ENCODE peak calls at places on chromosomes 4 and X, in four cellular contexts. X is HepG2, F is tibial nerve, U is ovary. K is an unnamed sample. For H3K4me1, the result is how much of the 10 kb centered on the place peaks cover.

GRCh38 chrX:38880460-38880859 is 79.2 kb downstream of the MID1IP1 start:
- DNase-seq in X (peak), F (no peak), U (no peak), K (no peak)

GRCh38 chr4:152109585-152110509 is 349.0 kb upstream of the GATB start:
- DNase-seq in X (no peak), F (no peak), U (no peak), K (no peak)

GRCh38 chrX:368811-369562 is 17.7 kb downstream of the PPP2R3B start:
- DNase-seq in X (no peak), F (no peak), U (no peak), K (no peak)

GRCh38 chrX:123171781-123172180 is 12.3 kb upstream of the GRIA3 start:
- DNase-seq in X (no peak), F (no peak), U (no peak), K (no peak)

GRCh38 chr4:5887361-5888221 is 5.3 kb downstream of the CRMP1 start:
- DNase-seq in X (no peak), F (no peak), U (no peak), K (no peak)

GRCh38 chrX:53558646-53559045 is 124.5 kb upstream of the HSD17B10 start:
- DNase-seq in X (no peak), F (no peak), U (no peak), K (no peak)

GRCh38 chr4:173281001-173281400 is 53.2 kb downstream of the HMGB2 start:
- DNase-seq in X (no peak), F (no peak), U (no peak), K (no peak)

GRCh38 chr4:8044699-8045098 is 105.0 kb upstream of the AFAP1 start:
- DNase-seq in X (no peak), F (no peak), U (no peak), K (no peak)

GRCh38 chr4:124121511-124121934 is 591.0 kb downstream of the ANKRD50 start:
- DNase-seq in X (peak), F (no peak), U (no peak), K (no peak)

GRCh38 chr4:79650794-79651431 is 242.9 kb upstream of the GK2 start:
- DNase-seq in X (no peak), F (no peak), U (no peak), K (no peak)

DNA sequence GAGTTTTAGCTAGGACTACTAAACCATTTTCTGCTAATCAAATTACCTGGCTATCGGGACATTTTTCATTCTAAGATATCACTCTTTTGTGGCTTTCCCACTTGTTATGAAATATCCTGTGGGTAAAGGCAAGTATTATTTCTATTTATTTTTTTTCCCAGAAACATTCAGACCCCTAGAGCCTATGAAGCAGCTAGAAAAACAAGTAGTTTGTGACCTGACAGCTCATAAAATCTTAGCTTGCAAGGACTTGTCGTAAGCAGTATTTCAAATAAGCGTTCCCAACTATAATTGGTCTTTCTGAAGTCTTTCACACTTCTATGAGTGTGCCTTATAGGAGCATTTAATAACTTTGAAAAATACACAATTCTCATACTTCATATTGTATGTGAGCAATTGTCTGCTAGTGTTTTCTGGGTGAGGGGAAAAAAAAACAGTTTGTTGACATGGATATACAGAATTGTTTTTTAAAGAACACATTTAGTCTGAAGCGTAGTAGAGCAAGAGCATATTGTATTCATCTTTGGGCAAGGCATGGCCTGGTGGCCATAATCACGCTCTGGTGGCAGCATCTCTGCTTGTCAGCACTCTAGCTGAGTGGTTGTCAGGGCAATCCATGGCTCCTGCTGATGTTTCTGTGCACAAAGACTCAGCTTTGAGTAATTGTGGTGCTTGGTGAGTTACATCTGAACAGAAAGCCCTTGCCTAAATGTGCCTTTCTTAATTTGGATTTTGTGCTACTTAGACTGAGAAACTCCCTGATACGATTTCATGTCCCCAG is 2.6 kb downstream of the MCUB start:
- DNase-seq in X (no peak), F (no peak), U (no peak), K (no peak)
- H3K4me1 ChIP-seq in X (under half), F (under half), U (under half), K (under half)

GRCh38 chr4:6910340-6910959 is 824 bp downstream of the TBC1D14 start:
- DNase-seq in X (no peak), F (no peak), U (no peak), K (no peak)
- TF ChIP-seq POLR2A in X (peak), F (no peak), U (no peak), K (no peak)

DNA sequence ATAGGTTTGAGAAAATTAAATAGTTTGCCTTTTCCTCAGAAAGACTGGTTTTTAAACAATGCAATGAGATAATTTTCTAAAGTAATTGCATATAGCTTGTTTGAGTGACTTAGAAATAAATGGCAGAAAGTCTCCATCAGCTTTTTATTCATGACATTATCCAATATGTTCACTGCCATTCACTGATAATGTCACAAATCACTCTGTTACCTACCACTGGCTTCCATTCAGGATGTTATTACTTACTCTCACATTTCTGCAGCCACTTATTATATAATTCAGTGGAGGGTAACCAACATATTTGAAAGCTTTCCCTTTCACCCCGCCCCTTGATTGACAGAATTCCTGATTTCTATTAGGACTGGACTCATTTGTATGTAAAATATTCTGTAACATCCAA is 1583.5 kb downstream of the PCDH18 start:
- DNase-seq in X (no peak), F (no peak), U (no peak), K (no peak)
- TF ChIP-seq EP300 in X (no peak), F (no peak), U (no peak), K (no peak)

DNA sequence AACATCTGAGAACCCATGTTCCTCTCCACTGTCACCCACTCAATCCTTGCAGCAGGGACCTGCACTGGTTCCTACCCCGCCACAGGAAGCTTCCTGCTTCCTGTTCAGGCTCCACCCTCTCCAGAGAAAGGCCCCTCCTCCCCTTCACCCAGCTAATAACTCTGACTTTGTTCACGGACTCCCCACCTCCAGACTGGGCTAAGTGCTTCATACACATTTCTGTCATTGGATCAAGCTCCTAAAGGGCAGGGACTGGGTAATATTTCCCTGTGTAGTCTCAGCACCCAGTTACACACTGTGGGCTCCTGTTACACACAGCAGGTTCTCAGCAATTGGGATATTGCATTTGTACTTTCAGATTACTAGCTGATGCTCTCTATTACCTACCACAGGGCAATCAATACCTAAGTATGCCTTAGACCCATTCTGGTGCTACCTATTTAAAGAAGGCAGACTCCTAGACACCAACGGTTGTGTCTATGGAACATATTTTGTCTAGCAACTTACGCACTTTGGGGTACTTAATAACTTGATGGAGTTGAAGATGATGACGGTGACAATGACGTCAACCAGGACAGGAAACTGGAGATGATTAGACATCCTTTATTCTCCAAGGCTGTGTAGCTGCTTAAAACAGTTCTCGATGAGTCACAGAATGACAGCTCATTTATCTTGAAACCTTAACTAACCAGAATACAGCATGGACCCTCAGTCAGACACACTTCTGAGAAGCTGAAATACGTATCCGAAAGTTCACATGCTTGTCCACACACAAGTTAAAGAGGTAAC is 58.1 kb downstream of the MAML3 start:
- DNase-seq in X (no peak), F (no peak), U (no peak), K (no peak)
- H3K4me1 ChIP-seq in X (under half), F (under half), U (under half), K (half or more)

GRCh38 chr4:150884625-150885024 is 130.5 kb downstream of the LRBA start:
- DNase-seq in X (no peak), F (no peak), U (no peak), K (no peak)
- TF ChIP-seq POLR2A in X (no peak), F (no peak), U (no peak), K (no peak)

DNA sequence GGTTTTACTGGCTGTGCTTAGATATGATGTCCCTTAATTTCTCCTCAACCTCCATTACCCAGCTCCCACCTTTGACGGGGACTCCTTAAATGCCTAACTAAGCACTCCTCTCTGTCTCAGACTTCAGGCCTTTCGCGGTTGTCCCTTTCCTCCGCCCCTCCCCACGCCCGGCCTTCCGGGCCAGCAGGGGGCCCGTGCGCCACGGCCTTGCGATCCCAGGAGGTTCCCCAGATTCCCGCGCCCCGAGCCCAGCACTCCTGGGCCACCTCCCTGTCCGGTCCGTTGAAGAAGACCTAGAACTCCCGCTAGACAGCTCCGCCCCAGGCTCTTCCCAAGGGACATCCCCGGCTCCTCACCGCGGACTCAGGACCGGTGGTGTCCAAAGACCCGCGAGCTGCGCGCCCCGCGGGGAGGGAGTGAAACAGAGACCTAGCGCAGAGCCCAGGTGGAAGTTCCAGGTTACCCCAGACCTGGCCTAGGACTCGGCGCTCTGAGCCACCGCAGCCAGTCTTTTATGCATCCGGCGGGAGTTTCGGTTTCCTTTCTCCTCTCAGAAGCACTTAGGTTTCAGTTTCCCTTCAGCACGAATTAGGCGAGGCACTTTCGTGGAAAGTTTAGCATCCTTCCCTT is at the start of gene DDX60:
- DNase-seq in X (peak), F (peak), U (peak), K (peak)
- TF ChIP-seq EP300 in X (no peak), F (no peak), U (no peak), K (no peak)

GRCh38 chr4:2797188-2797544 is 4.3 kb downstream of the SH3BP2 start:
- DNase-seq in X (no peak), F (no peak), U (no peak), K (peak)

GRCh38 chr4:2797545-2798305 is 4.8 kb downstream of the SH3BP2 start:
- DNase-seq in X (no peak), F (no peak), U (peak), K (peak)

GRCh38 chr4:2794707-2795557 is 2.0 kb downstream of the SH3BP2 start:
- DNase-seq in X (no peak), F (peak), U (no peak), K (peak)

GRCh38 chr4:2795558-2796260 is 2.8 kb downstream of the SH3BP2 start:
- DNase-seq in X (no peak), F (no peak), U (peak), K (peak)

GRCh38 chr4:2796261-2797187 is 3.6 kb downstream of the SH3BP2 start:
- DNase-seq in X (no peak), F (no peak), U (peak), K (peak)
- H3K4me1 ChIP-seq in X (half or more), F (under half), U (under half), K (half or more)

GRCh38 chrX:119990409-119990994 is 47.0 kb upstream of the NKAP start:
- DNase-seq in X (no peak), F (no peak), U (no peak), K (no peak)
- TF ChIP-seq POLR2A in X (no peak), F (no peak), U (no peak), K (no peak)

K was measured in stomach.